ENCODE peak calls at places on chromosomes 12 and 14, in ten cellular contexts. O is brain microvascular endothelial cell; Z is nucleus accumbens; Q is choroid plexus epithelial cell; R is lower lobe of right lung; B is T-helper 2 cell; P is renal cortical epithelial cell; U is stimulated activated CD4-positive, alpha-beta T cell treated with anti-CD3 and anti-CD28 coated beads, Interleukin-15, amount 100 ng/mL, for 1 hour; F is stimulated activated naive CD8-positive, alpha-beta T cell treated with anti-CD3 and anti-CD28 coated beads, Interleukin-15, Interleukin-2, amounts not matched to agents 100 U/mL and 50 U/mL, for 24 hours; W is NCI-H526 treated with DMSO at 0.1 percent for 48 hours. C is an unnamed sample.

GRCh38 chr14:36091096-36091495 is 85.4 kb downstream of the PTCSC3 start:
- DNase-seq in W (no peak), B (no peak), U (no peak), O (peak), F (no peak), P (peak), R (no peak), Z (no peak), Q (peak), C (no peak)

GRCh38 chr12:51339750-51340149 is 6.7 kb downstream of the CELA1 start:
- DNase-seq in F (no peak), Q (no peak), B (no peak), O (no peak), Z (no peak), U (no peak), P (no peak), R (no peak), W (no peak), C (no peak)

GRCh38 chr12:7959278-7960063 is 23.5 kb upstream of the SLC2A3 start:
- DNase-seq in Q (peak), O (no peak), R (no peak), U (peak), F (peak), Z (no peak), W (peak), P (peak), B (peak), C (no peak)

GRCh38 chr14:22477569-22478194 is 111.3 kb downstream of the DAD1 start:
- DNase-seq in R (no peak), O (no peak), Q (no peak), U (no peak), W (no peak), P (no peak), B (no peak), Z (no peak), F (no peak), C (no peak)

GRCh38 chr14:71229875-71230274 is 322.6 kb downstream of the PCNX1 start:
- DNase-seq in R (no peak), O (no peak), P (no peak), F (no peak), U (no peak), Q (no peak), B (no peak), Z (no peak), W (no peak), C (no peak)

GRCh38 chr12:19234171-19234704 is 104.7 kb downstream of the PLEKHA5 start:
- DNase-seq in F (no peak), O (no peak), Q (peak), B (no peak), P (peak), U (no peak), R (no peak), W (no peak), Z (no peak), C (no peak)

GRCh38 chr12:92861381-92861780 is 67.7 kb downstream of the EEA1 start:
- DNase-seq in Z (no peak), O (no peak), P (no peak), R (no peak), Q (no peak), W (no peak), F (no peak), B (no peak), U (no peak), C (no peak)

GRCh38 chr14:33551963-33552362 is 398.9 kb downstream of the EGLN3 start:
- DNase-seq in F (no peak), O (no peak), R (no peak), Q (no peak), P (peak), W (peak), Z (no peak), U (no peak), B (no peak), C (no peak)

GRCh38 chr12:9742665-9743064 is 9.8 kb upstream of the CLECL1 start:
- DNase-seq in O (no peak), P (no peak), F (no peak), Q (no peak), Z (no peak), U (no peak), R (no peak), B (peak), W (no peak), C (no peak)

GRCh38 chr12:122681814-122682213 is 21.3 kb downstream of the HCAR2 start:
- DNase-seq in U (no peak), O (no peak), F (no peak), Q (peak), Z (no peak), R (no peak), P (peak), B (no peak), W (no peak), C (no peak)

C was measured in anterior cingulate cortex.